ENCODE peak calls at places on chromosomes 16 and 17, in five cellular contexts. Z is spleen, U is caudate nucleus, B is left kidney, T is AG08395. O is an unnamed sample.

GRCh38 chr16:12228607-12229499 is 252.3 kb downstream of the SNX29 start:
- DNase-seq in U (peak; percentile 21), Z (no peak), B (peak; percentile 80), T (peak; percentile 65), O (peak; percentile 53)

GRCh38 chr17:74525781-74526288 is 5.4 kb downstream of the CD300LB start:
- DNase-seq in Z (no peak), T (no peak), B (no peak), U (no peak), O (no peak)

GRCh38 chr16:69852815-69853214 is 90.7 kb downstream of the WWP2 start:
- DNase-seq in U (no peak), Z (no peak), B (no peak), T (no peak), O (no peak)

GRCh38 chr17:38918129-38918913 is 7.1 kb upstream of the LASP1NB start:
- DNase-seq in B (peak; percentile 36), U (no peak), Z (no peak), T (no peak), O (no peak)

GRCh38 chr17:47076171-47076570 is 97.1 kb upstream of the RPRML start:
- DNase-seq in T (no peak), B (no peak), Z (no peak), U (no peak), O (no peak)

GRCh38 chr17:74699236-74699635 is 13.5 kb downstream of the CD300LF start:
- DNase-seq in U (no peak), Z (no peak), T (no peak), B (no peak), O (no peak)

GRCh38 chr17:82876602-82877391 is 37.0 kb upstream of the ZNF750 start:
- DNase-seq in Z (peak; percentile 82), U (no peak), T (peak; percentile 95), B (peak; percentile 85), O (peak; percentile 85)

GRCh38 chr17:7122386-7122785 is 7.8 kb upstream of the ASGR2 start:
- DNase-seq in B (no peak), T (no peak), Z (no peak), U (no peak), O (no peak)

GRCh38 chr17:40293363-40293762 is 5.7 kb downstream of the CDC6 start:
- DNase-seq in B (no peak), T (no peak), U (no peak), Z (no peak), O (no peak)

O was measured in NCI-H510A treated with DMSO at 0.1 percent for 48 hours.